ENCODE peak calls at places on chromosomes 4 and X, in five cellular contexts. P is foreskin keratinocyte; V is cardiac muscle cell; L is CD4-positive, alpha-beta T cell; N is aorta. D is an unnamed sample.

GRCh38 chrX:38561951-38562719 is 793 bp downstream of the TSPAN7 start:
- DNase-seq in V (peak; percentile 18), L (no peak), P (no peak), N (peak; percentile 47), D (peak; percentile 1)

GRCh38 chr4:79083406-79084010 is 144.3 kb upstream of the PAQR3 start:
- DNase-seq in N (no peak), L (no peak), V (peak; percentile 96), P (no peak), D (peak; percentile 10)

GRCh38 chrX:11509786-11510185 is 155.9 kb downstream of the ARHGAP6 start:
- DNase-seq in V (no peak), L (no peak), P (no peak), N (no peak), D (no peak)

GRCh38 chrX:17738002-17738713 is 865 bp downstream of the SCML1 start:
- DNase-seq in V (peak; percentile 19), N (peak; percentile 55), P (peak; percentile 9), L (peak; percentile 37), D (no peak)

GRCh38 chr4:75289843-75290616 is 224.2 kb downstream of the RCHY1 start:
- DNase-seq in P (peak; percentile 63), L (no peak), N (no peak), V (peak; percentile 49), D (no peak)

GRCh38 chrX:107562482-107562881 is 65.8 kb upstream of the PRPS1 start:
- DNase-seq in V (peak; percentile 18), L (no peak), N (no peak), P (no peak), D (no peak)

GRCh38 chr4:58761563-58761962 is 1651.4 kb upstream of the IGFBP7 start:
- DNase-seq in P (no peak), V (no peak), N (no peak), L (no peak), D (no peak)

GRCh38 chrX:153819398-153820083 is 10.8 kb downstream of the PDZD4 start:
- DNase-seq in N (no peak), P (no peak), V (no peak), L (no peak), D (no peak)

GRCh38 chr4:52572936-52573485 is 86.1 kb downstream of the USP46 start:
- DNase-seq in V (no peak), N (no peak), P (peak; percentile 63), L (no peak), D (no peak)

GRCh38 chrX:39619182-39620009 is 478.4 kb downstream of the BCOR start:
- DNase-seq in P (peak; percentile 9), V (peak; percentile 15), L (no peak), N (no peak), D (no peak)

GRCh38 chr4:15479089-15479912 is 9.6 kb downstream of the CC2D2A start:
- DNase-seq in L (no peak), N (peak; percentile 64), P (peak; percentile 70), V (peak; percentile 79), D (peak; percentile 79)

DNA sequence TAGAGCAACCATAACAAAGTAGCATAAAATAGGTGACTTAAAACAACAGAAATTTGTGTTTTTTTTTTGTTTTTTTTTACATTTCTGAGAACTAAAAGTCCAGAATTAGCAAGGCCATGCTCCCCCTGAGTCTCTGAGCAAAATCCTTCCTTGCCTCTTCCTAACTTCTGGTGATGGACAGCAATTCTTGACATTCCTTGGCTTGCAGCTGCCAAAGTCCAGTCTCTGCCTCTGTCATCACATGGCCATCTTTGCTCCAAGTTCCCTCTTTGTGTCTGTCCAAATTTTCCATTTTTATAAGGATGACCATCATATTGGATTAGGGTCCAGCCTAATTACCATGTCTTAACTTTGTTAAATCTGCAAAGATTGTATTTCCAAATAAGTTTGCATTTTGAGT is 407.2 kb downstream of the PDHA2 start:
- DNase-seq in P (no peak), N (no peak), L (no peak), V (no peak), D (no peak)
- H3K27ac ChIP-seq in P (no peak overlapping the region), N (no peak overlapping the region), L (no peak overlapping the region), V (no peak overlapping the region), D (no peak overlapping the region)

DNA sequence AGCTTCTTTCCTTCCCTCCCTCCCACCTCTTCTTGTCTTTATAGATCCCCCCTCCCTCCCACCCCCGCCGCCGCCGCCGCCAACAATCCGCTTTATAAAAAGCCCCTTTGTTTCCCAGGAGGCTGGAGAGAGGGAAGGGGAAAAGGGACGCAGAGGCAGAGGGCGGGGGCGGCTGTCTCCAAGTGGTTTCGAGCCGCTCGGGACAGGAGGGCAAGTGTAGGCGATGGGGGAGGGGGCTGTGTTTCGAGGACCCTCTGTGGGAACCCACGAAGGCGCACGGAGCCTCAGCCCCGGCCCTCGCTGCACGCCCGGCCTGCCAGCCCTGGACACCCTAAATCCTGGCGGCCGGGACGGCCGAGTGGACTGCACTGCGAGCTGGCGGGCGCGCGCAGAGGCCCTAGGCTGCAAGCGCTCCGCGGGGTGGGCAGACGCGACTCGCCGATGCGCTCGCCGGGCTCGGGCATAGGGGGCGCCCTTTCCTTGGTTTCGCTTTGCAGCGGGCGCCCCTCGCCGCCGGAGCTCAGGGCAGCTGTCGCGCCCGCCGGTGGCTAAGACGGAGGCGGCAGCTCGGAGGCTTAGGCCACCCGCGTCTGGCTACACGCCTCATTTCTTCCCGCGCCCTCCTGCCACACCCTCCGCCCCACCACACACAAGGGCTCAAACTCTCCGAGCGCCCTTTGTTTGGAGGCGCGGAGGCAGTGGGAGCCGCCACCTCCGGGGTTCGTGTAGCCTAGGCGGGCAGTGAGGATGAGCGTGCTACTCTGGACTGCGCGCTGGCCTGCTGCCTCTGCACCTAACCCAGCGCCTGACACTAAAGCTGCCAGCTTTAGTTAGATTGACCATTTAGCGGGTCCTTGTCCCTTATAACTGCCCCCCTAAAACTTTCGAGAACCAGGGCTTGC is 2.2 kb downstream of the MAMLD1 start:
- DNase-seq in L (peak; percentile 40), P (no peak), V (peak; percentile 63), N (peak; percentile 86), D (peak; percentile 77)
- H3K27ac ChIP-seq in L (no peak overlapping the region), P (no peak overlapping the region), V (no peak overlapping the region), N (peak overlapping the region; percentile 10), D (peak overlapping the region; percentile 84)

DNA sequence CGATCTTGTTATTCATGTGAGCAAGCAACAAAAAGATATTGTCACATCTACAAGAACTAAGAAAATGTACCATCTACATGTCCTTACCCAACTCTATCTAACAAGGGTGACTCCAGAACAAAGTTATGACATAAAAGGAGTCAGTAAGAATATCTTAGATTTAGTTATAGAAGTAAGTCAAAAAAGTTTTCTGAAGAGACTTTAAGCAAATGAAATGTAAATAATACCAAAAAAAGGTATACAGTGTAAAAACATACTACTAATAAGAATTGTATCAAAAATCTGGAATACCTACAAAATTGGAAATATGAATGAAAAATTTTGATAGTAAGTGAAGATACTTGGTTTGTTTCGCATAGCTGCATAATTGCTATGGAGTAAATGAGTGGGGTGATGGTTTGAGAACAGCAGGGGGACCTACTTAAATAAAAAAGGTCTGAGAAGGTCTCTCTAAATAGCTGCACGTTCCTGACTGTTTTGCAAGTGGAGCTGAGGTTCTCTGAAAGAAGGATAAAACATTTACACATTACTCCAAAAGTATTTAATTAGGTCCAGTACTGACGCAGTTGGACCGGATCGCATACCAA is 51.0 kb upstream of the ENPP6 start:
- DNase-seq in L (no peak), N (no peak), V (no peak), P (no peak), D (no peak)
- H3K27ac ChIP-seq in L (peak overlapping the region; percentile 41), N (no peak overlapping the region), V (no peak overlapping the region), P (no peak overlapping the region), D (no peak overlapping the region)

DNA sequence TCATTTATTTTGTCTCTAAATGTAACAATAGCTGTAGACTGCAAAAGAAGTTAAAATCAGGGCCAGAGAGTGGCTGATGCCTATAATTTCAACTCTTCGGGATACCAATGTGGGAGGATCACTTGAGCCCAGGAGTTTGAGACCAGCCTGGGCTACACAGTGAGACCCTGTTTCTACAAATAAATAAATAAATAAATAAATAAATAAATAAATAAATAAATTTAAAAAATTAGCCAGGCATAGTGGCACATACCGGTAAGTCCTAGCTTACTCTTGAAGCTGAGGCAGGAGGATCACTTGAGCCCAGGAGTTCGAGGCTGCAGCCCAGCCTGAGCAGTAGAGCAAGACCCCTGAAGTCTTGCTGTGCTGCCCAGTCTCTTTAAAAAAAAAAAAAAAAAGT is 79.1 kb downstream of the WWC2 start:
- DNase-seq in V (no peak), L (no peak), N (no peak), P (no peak), D (no peak)
- H3K27ac ChIP-seq in V (no peak overlapping the region), L (no peak overlapping the region), N (no peak overlapping the region), P (no peak overlapping the region), D (no peak overlapping the region)

DNA sequence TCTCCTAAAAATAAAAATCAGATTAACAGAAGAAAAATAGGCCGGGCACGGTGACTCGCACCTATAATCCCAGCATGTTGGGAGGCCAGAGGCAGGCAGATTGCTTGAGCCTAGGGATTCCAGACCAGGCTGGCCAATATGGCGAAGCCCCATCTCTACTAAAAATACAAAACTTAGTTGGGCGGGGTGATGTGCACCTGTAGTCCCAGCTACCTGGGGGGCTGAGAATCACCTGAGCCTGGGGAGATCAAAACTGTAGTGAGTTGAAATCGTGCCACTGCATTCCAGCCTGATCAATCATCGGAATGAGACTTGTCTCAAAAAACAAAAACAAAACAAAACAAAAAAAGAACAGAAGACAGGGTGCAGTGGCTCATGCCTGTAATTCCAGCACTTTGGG is 32.8 kb upstream of the NOCT start:
- DNase-seq in L (no peak), V (no peak), N (no peak), P (no peak), D (no peak)
- H3K27ac ChIP-seq in L (no peak overlapping the region), V (no peak overlapping the region), N (no peak overlapping the region), P (no peak overlapping the region), D (no peak overlapping the region)

GRCh38 chrX:143633530-143634372 is 2.1 kb downstream of the SLITRK4 start:
- DNase-seq in P (no peak), N (peak; percentile 52), L (no peak), V (peak; percentile 25), D (no peak)
- H3K27ac ChIP-seq in P (no peak overlapping the region), N (no peak overlapping the region), L (no peak overlapping the region), V (no peak overlapping the region), D (no peak overlapping the region)

D was measured in substantia nigra.